ENCODE peak calls at places on chromosomes 6 and 20, in five cellular contexts. One of them, this sample, is unnamed.
A peak's percentile ranks its signal among the peaks of the same experiment; 100 is the strongest.

GRCh38 chr6:137412562-137412961 is 81.6 kb downstream of the OLIG3 start:
- DNase-seq in fibroblast of the aortic adventitia: peak; percentile 39
- DNase-seq in CD4-positive, alpha-beta T cell: no peak
- DNase-seq in cardiac fibroblast: no peak
- DNase-seq in esophagus squamous epithelium: no peak
- DNase-seq in this sample: no peak

GRCh38 chr6:148407372-148407771 is 64.7 kb downstream of the SASH1 start:
- DNase-seq in fibroblast of the aortic adventitia: peak; percentile 98
- DNase-seq in CD4-positive, alpha-beta T cell: no peak
- DNase-seq in cardiac fibroblast: peak; percentile 98
- DNase-seq in esophagus squamous epithelium: no peak
- DNase-seq in this sample: no peak

GRCh38 chr20:22578221-22579118 is 5.9 kb downstream of the FOXA2 start:
- DNase-seq in fibroblast of the aortic adventitia: no peak
- DNase-seq in CD4-positive, alpha-beta T cell: no peak
- DNase-seq in cardiac fibroblast: no peak
- DNase-seq in esophagus squamous epithelium: no peak
- DNase-seq in this sample: no peak

GRCh38 chr20:61176874-61177273 is 75.2 kb upstream of the CDH4 start:
- DNase-seq in fibroblast of the aortic adventitia: no peak
- DNase-seq in CD4-positive, alpha-beta T cell: no peak
- DNase-seq in cardiac fibroblast: no peak
- DNase-seq in esophagus squamous epithelium: no peak
- DNase-seq in this sample: no peak

GRCh38 chr6:132919028-132919427 is 104.7 kb downstream of the RPS12 start:
- DNase-seq in fibroblast of the aortic adventitia: no peak
- DNase-seq in CD4-positive, alpha-beta T cell: no peak
- DNase-seq in cardiac fibroblast: no peak
- DNase-seq in esophagus squamous epithelium: no peak
- DNase-seq in this sample: no peak

GRCh38 chr6:151340206-151340978 is 51.0 kb downstream of the ZBTB2 start:
- DNase-seq in fibroblast of the aortic adventitia: no peak
- DNase-seq in CD4-positive, alpha-beta T cell: no peak
- DNase-seq in cardiac fibroblast: no peak
- DNase-seq in esophagus squamous epithelium: no peak
- DNase-seq in this sample: no peak

GRCh38 chr6:29325777-29326176 is 24.3 kb downstream of the OR14J1 start:
- DNase-seq in fibroblast of the aortic adventitia: no peak
- DNase-seq in CD4-positive, alpha-beta T cell: no peak
- DNase-seq in cardiac fibroblast: no peak
- DNase-seq in esophagus squamous epithelium: no peak
- DNase-seq in this sample: no peak

GRCh38 chr6:139030211-139030530 is 1.6 kb downstream of the ABRACL start:
- DNase-seq in fibroblast of the aortic adventitia: no peak
- DNase-seq in CD4-positive, alpha-beta T cell: no peak
- DNase-seq in cardiac fibroblast: peak; percentile 3
- DNase-seq in esophagus squamous epithelium: no peak
- DNase-seq in this sample: no peak

GRCh38 chr6:153729189-153729588 is 309.9 kb upstream of the OPRM1 start:
- DNase-seq in fibroblast of the aortic adventitia: no peak
- DNase-seq in CD4-positive, alpha-beta T cell: no peak
- DNase-seq in cardiac fibroblast: no peak
- DNase-seq in esophagus squamous epithelium: no peak
- DNase-seq in this sample: no peak

GRCh38 chr6:8017276-8017701 is 46.9 kb downstream of the BLOC1S5 start:
- DNase-seq in fibroblast of the aortic adventitia: no peak
- DNase-seq in CD4-positive, alpha-beta T cell: no peak
- DNase-seq in cardiac fibroblast: peak; percentile 41
- DNase-seq in esophagus squamous epithelium: no peak
- DNase-seq in this sample: no peak

GRCh38 chr6:121780325-121781313 is 345.2 kb downstream of the GJA1 start:
- DNase-seq in fibroblast of the aortic adventitia: peak; percentile 96
- DNase-seq in CD4-positive, alpha-beta T cell: no peak
- DNase-seq in cardiac fibroblast: peak; percentile 94
- DNase-seq in esophagus squamous epithelium: no peak
- DNase-seq in this sample: no peak

GRCh38 chr6:54206510-54206909 is 95.3 kb downstream of the MLIP start:
- DNase-seq in fibroblast of the aortic adventitia: no peak
- DNase-seq in CD4-positive, alpha-beta T cell: no peak
- DNase-seq in cardiac fibroblast: no peak
- DNase-seq in esophagus squamous epithelium: no peak
- DNase-seq in this sample: no peak

GRCh38 chr20:62119591-62120364 is 2.5 kb upstream of the LSM14B start:
- DNase-seq in fibroblast of the aortic adventitia: no peak
- DNase-seq in CD4-positive, alpha-beta T cell: no peak
- DNase-seq in cardiac fibroblast: no peak
- DNase-seq in esophagus squamous epithelium: no peak
- DNase-seq in this sample: no peak

GRCh38 chr6:12476484-12476883 is 186.3 kb downstream of the EDN1 start:
- DNase-seq in fibroblast of the aortic adventitia: peak; percentile 68
- DNase-seq in CD4-positive, alpha-beta T cell: no peak
- DNase-seq in cardiac fibroblast: no peak
- DNase-seq in esophagus squamous epithelium: no peak
- DNase-seq in this sample: no peak

GRCh38 chr20:46751856-46752255 is 42.4 kb downstream of the SLC2A10 start:
- DNase-seq in fibroblast of the aortic adventitia: peak; percentile 45
- DNase-seq in CD4-positive, alpha-beta T cell: no peak
- DNase-seq in cardiac fibroblast: peak; percentile 7
- DNase-seq in esophagus squamous epithelium: no peak
- DNase-seq in this sample: no peak

GRCh38 chr6:37637562-37638413 is 59.9 kb downstream of the MDGA1 start:
- DNase-seq in fibroblast of the aortic adventitia: no peak
- DNase-seq in CD4-positive, alpha-beta T cell: no peak
- DNase-seq in cardiac fibroblast: no peak
- DNase-seq in esophagus squamous epithelium: no peak
- DNase-seq in this sample: no peak

GRCh38 chr6:52718535-52718934 is 44.7 kb downstream of the GSTA2 start:
- DNase-seq in fibroblast of the aortic adventitia: peak; percentile 41
- DNase-seq in CD4-positive, alpha-beta T cell: no peak
- DNase-seq in cardiac fibroblast: peak; percentile 38
- DNase-seq in esophagus squamous epithelium: no peak
- DNase-seq in this sample: no peak

GRCh38 chr6:130322673-130323268 is 43.0 kb upstream of the TMEM200A start:
- DNase-seq in fibroblast of the aortic adventitia: peak; percentile 91
- DNase-seq in CD4-positive, alpha-beta T cell: peak; percentile 16
- DNase-seq in cardiac fibroblast: peak; percentile 87
- DNase-seq in esophagus squamous epithelium: no peak
- DNase-seq in this sample: peak; percentile 46

DNA sequence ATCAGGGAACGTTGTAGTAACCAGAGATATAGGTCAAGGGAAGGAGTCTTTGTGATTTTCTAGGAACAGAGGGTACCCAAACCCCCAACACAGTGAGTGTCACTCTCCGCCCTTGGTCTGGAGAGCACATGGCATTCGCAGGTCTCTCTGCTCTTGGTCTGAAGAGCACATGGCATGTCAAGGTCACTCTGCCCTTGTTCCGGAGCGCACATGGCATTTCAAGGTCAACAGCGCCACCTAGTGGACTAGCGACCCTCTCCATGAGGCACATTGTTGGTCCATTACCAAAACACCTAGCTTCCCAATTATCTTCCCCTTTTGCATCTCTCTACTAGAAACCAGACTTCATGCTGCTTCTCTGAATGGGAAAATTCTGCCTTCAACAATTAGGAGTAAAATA is 260.0 kb downstream of the C6orf118 start:
- DNase-seq in fibroblast of the aortic adventitia: no peak
- DNase-seq in CD4-positive, alpha-beta T cell: no peak
- DNase-seq in cardiac fibroblast: peak; percentile 26
- DNase-seq in esophagus squamous epithelium: no peak
- DNase-seq in this sample: no peak
- TF ChIP-seq CTCF in fibroblast of the aortic adventitia: peak; percentile 12
- TF ChIP-seq CTCF in CD4-positive, alpha-beta T cell: no peak
- TF ChIP-seq CTCF in cardiac fibroblast: peak; percentile 30
- TF ChIP-seq CTCF in esophagus squamous epithelium: no peak
- TF ChIP-seq CTCF in this sample: peak; percentile 71

GRCh38 chr6:17039266-17039665 is 62.6 kb upstream of the STMND1 start:
- DNase-seq in fibroblast of the aortic adventitia: no peak
- DNase-seq in CD4-positive, alpha-beta T cell: no peak
- DNase-seq in cardiac fibroblast: no peak
- DNase-seq in esophagus squamous epithelium: no peak
- DNase-seq in this sample: no peak

GRCh38 chr6:17043148-17043522 is 58.7 kb upstream of the STMND1 start:
- DNase-seq in fibroblast of the aortic adventitia: no peak
- DNase-seq in CD4-positive, alpha-beta T cell: no peak
- DNase-seq in cardiac fibroblast: no peak
- DNase-seq in esophagus squamous epithelium: no peak
- DNase-seq in this sample: no peak

GRCh38 chr6:17038316-17038715 is 63.5 kb upstream of the STMND1 start:
- DNase-seq in fibroblast of the aortic adventitia: peak; percentile 62
- DNase-seq in CD4-positive, alpha-beta T cell: no peak
- DNase-seq in cardiac fibroblast: peak; percentile 45
- DNase-seq in esophagus squamous epithelium: no peak
- DNase-seq in this sample: no peak

GRCh38 chr6:17045581-17046322 is 56.1 kb upstream of the STMND1 start:
- DNase-seq in fibroblast of the aortic adventitia: peak; percentile 65
- DNase-seq in CD4-positive, alpha-beta T cell: no peak
- DNase-seq in cardiac fibroblast: peak; percentile 44
- DNase-seq in esophagus squamous epithelium: no peak
- DNase-seq in this sample: no peak

GRCh38 chr6:17042422-17043147 is 59.3 kb upstream of the STMND1 start:
- DNase-seq in fibroblast of the aortic adventitia: peak; percentile 76
- DNase-seq in CD4-positive, alpha-beta T cell: no peak
- DNase-seq in cardiac fibroblast: peak; percentile 56
- DNase-seq in esophagus squamous epithelium: no peak
- DNase-seq in this sample: no peak
- TF ChIP-seq CTCF in fibroblast of the aortic adventitia: peak; percentile 46
- TF ChIP-seq CTCF in CD4-positive, alpha-beta T cell: no peak
- TF ChIP-seq CTCF in cardiac fibroblast: peak; percentile 40
- TF ChIP-seq CTCF in esophagus squamous epithelium: peak; percentile 51
- TF ChIP-seq CTCF in this sample: no peak

GRCh38 chr20:5570442-5570841 is 179.8 kb upstream of the SHLD1 start:
- DNase-seq in fibroblast of the aortic adventitia: no peak
- DNase-seq in CD4-positive, alpha-beta T cell: no peak
- DNase-seq in cardiac fibroblast: no peak
- DNase-seq in esophagus squamous epithelium: no peak
- DNase-seq in this sample: no peak

GRCh38 chr20:5567644-5568043 is 182.6 kb upstream of the SHLD1 start:
- DNase-seq in fibroblast of the aortic adventitia: no peak
- DNase-seq in CD4-positive, alpha-beta T cell: no peak
- DNase-seq in cardiac fibroblast: no peak
- DNase-seq in esophagus squamous epithelium: no peak
- DNase-seq in this sample: no peak

GRCh38 chr20:5570031-5570430 is 180.2 kb upstream of the SHLD1 start:
- DNase-seq in fibroblast of the aortic adventitia: no peak
- DNase-seq in CD4-positive, alpha-beta T cell: no peak
- DNase-seq in cardiac fibroblast: no peak
- DNase-seq in esophagus squamous epithelium: no peak
- DNase-seq in this sample: no peak

GRCh38 chr20:5569021-5569420 is 181.2 kb upstream of the SHLD1 start:
- DNase-seq in fibroblast of the aortic adventitia: peak; percentile 58
- DNase-seq in CD4-positive, alpha-beta T cell: peak; percentile 29
- DNase-seq in cardiac fibroblast: peak; percentile 61
- DNase-seq in esophagus squamous epithelium: no peak
- DNase-seq in this sample: no peak
- TF ChIP-seq CTCF in fibroblast of the aortic adventitia: peak; percentile 35
- TF ChIP-seq CTCF in CD4-positive, alpha-beta T cell: peak; percentile 68
- TF ChIP-seq CTCF in cardiac fibroblast: peak; percentile 40
- TF ChIP-seq CTCF in esophagus squamous epithelium: peak; percentile 68
- TF ChIP-seq CTCF in this sample: peak; percentile 58

DNA sequence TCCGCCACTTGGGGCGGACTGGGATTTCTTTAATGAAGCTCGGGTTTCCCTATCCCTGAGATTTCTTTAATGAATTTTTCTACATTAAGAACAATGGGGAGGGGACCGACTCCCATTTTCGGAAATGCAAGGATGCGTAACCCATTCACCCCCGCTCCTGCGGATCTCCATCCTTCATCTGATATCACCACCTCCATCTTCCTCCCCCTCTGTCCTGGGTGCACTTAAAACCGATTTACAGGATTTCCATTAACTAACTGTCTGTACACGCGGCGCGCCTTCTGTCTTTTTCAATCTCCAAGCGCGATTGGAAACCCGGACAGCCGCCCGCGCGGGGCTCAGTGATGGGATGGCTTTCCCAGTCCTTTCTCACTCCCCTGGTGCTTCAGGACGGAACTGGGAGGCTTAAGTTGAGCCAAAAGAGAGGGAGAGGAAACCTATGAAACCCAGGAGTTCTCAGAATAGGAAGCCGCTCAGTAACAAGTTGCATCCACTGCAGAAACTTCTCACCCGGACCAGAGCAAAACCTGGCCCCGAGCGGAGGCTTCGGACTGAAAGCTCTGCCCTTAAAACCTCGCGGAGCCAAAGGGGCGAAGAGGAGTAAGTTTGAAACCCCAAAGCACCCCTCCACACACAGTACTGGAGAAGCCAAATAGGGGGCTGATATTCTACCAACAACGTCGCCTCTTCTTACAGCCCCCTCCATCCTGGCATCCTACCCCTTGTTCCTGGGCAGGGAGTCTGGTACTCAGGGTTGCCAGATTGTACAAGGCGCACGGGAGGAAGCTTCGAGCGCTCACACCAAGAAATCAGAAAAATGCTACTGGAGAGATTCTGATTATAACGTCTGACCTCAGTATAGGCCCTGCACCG is 721 bp upstream of the COL12A1 start:
- DNase-seq in fibroblast of the aortic adventitia: no peak
- DNase-seq in CD4-positive, alpha-beta T cell: no peak
- DNase-seq in cardiac fibroblast: peak; percentile 20
- DNase-seq in esophagus squamous epithelium: no peak
- DNase-seq in this sample: no peak
- TF ChIP-seq CTCF in fibroblast of the aortic adventitia: peak; percentile 30
- TF ChIP-seq CTCF in CD4-positive, alpha-beta T cell: no peak
- TF ChIP-seq CTCF in cardiac fibroblast: peak; percentile 1
- TF ChIP-seq CTCF in esophagus squamous epithelium: no peak
- TF ChIP-seq CTCF in this sample: no peak

DNA sequence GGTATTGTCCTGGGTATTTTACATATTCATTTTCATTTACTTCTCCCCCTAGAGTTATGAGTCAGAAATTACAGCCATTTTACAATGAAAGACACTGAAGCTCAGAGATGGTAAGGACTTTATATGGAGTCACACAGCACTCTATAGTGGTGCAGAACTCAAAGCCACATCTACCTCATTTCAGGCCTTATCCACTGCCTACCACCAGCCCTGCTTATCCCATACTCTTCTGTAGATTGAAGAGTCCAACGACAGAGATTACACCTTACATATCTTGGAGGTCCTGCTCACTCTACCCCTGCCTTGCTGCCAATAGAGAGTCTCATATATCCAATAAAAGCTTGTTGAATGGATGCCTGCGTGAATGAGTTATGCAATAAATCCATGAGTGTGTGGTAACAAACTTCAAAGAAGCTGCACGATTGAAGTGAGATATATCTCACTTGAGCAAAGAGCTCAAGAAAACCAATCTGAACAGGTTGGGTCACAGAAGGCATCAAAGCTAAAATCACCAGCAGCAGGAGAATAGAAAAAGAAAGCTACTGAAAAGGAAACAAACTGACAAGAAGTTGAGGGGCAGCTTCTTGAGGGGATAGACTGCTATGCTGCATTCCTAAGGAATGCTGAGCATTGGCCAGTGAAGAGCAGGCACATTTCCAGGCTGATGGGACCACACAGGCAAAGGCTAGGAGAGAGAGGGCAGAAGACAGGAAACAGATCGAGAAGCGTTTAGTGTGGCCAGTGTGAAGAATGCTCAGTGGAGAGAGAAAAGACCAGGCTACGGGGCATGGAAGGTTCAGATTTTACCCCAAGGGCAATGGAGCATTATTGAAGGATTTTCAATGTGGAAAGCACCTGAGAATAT is 585.6 kb downstream of the DHX35 start:
- DNase-seq in fibroblast of the aortic adventitia: no peak
- DNase-seq in CD4-positive, alpha-beta T cell: no peak
- DNase-seq in cardiac fibroblast: no peak
- DNase-seq in esophagus squamous epithelium: no peak
- DNase-seq in this sample: no peak
- TF ChIP-seq CTCF in fibroblast of the aortic adventitia: no peak
- TF ChIP-seq CTCF in CD4-positive, alpha-beta T cell: no peak
- TF ChIP-seq CTCF in cardiac fibroblast: no peak
- TF ChIP-seq CTCF in esophagus squamous epithelium: no peak
- TF ChIP-seq CTCF in this sample: no peak

This sample was measured in mesothelial cell of epicardium.